ENCODE peak calls at places on chromosome 19, in ten cellular contexts. H is heart left ventricle, J is mammary epithelial cell, W is AG04450, Q is ovary, R is uterus, Y is sigmoid colon, X is WERI-Rb-1, S is neural progenitor cell, D is brain microvascular endothelial cell. I is an unnamed sample.

GRCh38 chr19:13926715-13927114 is 11.5 kb downstream of the PODNL1 start:
- DNase-seq in H (no peak), J (no peak), W (no peak), Q (no peak), R (no peak), Y (no peak), X (no peak), S (no peak), D (no peak), I (no peak)

GRCh38 chr19:541699-542098 is 2.2 kb upstream of the GZMM start:
- DNase-seq in H (no peak), J (no peak), W (no peak), Q (no peak), R (no peak), Y (no peak), X (no peak), S (no peak), D (no peak), I (no peak)

GRCh38 chr19:14375582-14376291 is 5.5 kb upstream of the ADGRE5 start:
- DNase-seq in H (peak; percentile 80), J (no peak), W (no peak), Q (no peak), R (peak; percentile 68), Y (peak; percentile 83), X (no peak), S (no peak), D (no peak), I (no peak)

GRCh38 chr19:4980838-4981680 is 12.1 kb downstream of the KDM4B start:
- DNase-seq in H (no peak), J (no peak), W (no peak), Q (no peak), R (no peak), Y (no peak), X (no peak), S (peak; percentile 36), D (no peak), I (no peak)

GRCh38 chr19:4962085-4962619 is 6.8 kb upstream of the KDM4B start:
- DNase-seq in H (no peak), J (no peak), W (no peak), Q (no peak), R (no peak), Y (no peak), X (no peak), S (no peak), D (no peak), I (no peak)

GRCh38 chr19:14381689-14382474 is 638 bp downstream of the ADGRE5 start:
- DNase-seq in H (peak; percentile 64), J (peak; percentile 58), W (no peak), Q (no peak), R (peak; percentile 47), Y (peak; percentile 77), X (no peak), S (no peak), D (peak; percentile 52), I (peak; percentile 46)

GRCh38 chr19:11405846-11406643 is 13.1 kb downstream of the RGL3 start:
- DNase-seq in H (no peak), J (peak; percentile 24), W (no peak), Q (peak; percentile 49), R (no peak), Y (no peak), X (no peak), S (peak; percentile 46), D (no peak), I (no peak)

GRCh38 chr19:6228523-6229215 is 51.1 kb downstream of the MLLT1 start:
- DNase-seq in H (no peak), J (no peak), W (no peak), Q (peak; percentile 35), R (peak; percentile 31), Y (no peak), X (no peak), S (peak; percentile 63), D (no peak), I (no peak)

GRCh38 chr19:47891923-47892666 is 6.0 kb upstream of the SULT2A1 start:
- DNase-seq in H (no peak), J (no peak), W (no peak), Q (no peak), R (no peak), Y (peak; percentile 5), X (no peak), S (peak; percentile 77), D (peak; percentile 7), I (no peak)

GRCh38 chr19:4815426-4816387 is 15.8 kb downstream of the TICAM1 start:
- DNase-seq in H (peak; percentile 93), J (peak; percentile 75), W (peak; percentile 74), Q (peak; percentile 87), R (peak; percentile 84), Y (peak; percentile 95), X (peak; percentile 91), S (peak; percentile 94), D (peak; percentile 92), I (peak; percentile 98)

GRCh38 chr19:31278555-31279435 is 70.4 kb downstream of the TSHZ3 start:
- DNase-seq in H (no peak), J (no peak), W (no peak), Q (peak; percentile 25), R (no peak), Y (peak; percentile 34), X (no peak), S (no peak), D (no peak), I (no peak)

GRCh38 chr19:20273376-20273775 is 106.4 kb downstream of the ZNF486 start:
- DNase-seq in H (no peak), J (no peak), W (no peak), Q (no peak), R (no peak), Y (no peak), X (no peak), S (no peak), D (no peak), I (no peak)

GRCh38 chr19:20279516-20279915 is 112.5 kb downstream of the ZNF486 start:
- DNase-seq in H (no peak), J (no peak), W (no peak), Q (no peak), R (no peak), Y (no peak), X (no peak), S (no peak), D (no peak), I (no peak)

GRCh38 chr19:20276011-20276738 is 109.2 kb downstream of the ZNF486 start:
- DNase-seq in H (no peak), J (no peak), W (no peak), Q (no peak), R (no peak), Y (no peak), X (peak; percentile 57), S (no peak), D (no peak), I (no peak)

GRCh38 chr19:20273951-20274578 is 107.1 kb downstream of the ZNF486 start:
- DNase-seq in H (no peak), J (no peak), W (no peak), Q (no peak), R (no peak), Y (no peak), X (no peak), S (no peak), D (no peak), I (no peak)

DNA sequence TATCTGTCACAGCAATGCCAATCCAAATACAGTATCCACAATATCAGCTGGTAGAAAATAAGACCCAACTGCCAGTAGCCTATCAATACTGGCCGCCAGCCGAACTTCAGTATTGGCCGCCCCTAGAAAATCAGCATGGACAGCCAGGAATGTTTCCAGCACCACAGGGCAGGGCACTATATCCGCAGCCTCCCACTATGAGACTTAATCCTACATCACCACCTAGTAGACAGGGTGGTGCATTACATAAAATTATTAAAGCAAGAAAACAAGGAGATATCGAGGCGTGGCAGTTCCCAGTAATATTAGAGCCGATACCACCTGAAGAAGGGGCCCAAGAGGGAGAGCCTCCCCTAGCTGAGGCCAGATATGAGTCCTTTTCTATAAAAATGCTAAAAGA is 111.3 kb downstream of the ZNF486 start:
- DNase-seq in H (peak; percentile 25), J (no peak), W (no peak), Q (no peak), R (no peak), Y (no peak), X (no peak), S (peak; percentile 60), D (peak; percentile 9), I (no peak)
- TF ChIP-seq CTCF in H (no peak), J (no peak), W (no peak), Q (no peak), R (peak; percentile 63), Y (peak; percentile 48), X (no peak), S (peak; percentile 61), D (no peak), I (no peak)

GRCh38 chr19:44692379-44692721 is 6.6 kb upstream of the CEACAM16 start:
- DNase-seq in H (no peak), J (no peak), W (no peak), Q (no peak), R (no peak), Y (no peak), X (no peak), S (no peak), D (no peak), I (no peak)
- H3K27ac ChIP-seq in H (no peak overlapping the region), J (peak overlapping the region; percentile 20), W (no peak overlapping the region), Q (no peak overlapping the region), R (no peak overlapping the region), Y (no peak overlapping the region), X (no peak overlapping the region), S (no peak overlapping the region), D (peak overlapping the region; percentile 83), I (peak overlapping the region; percentile 82)

GRCh38 chr19:58516964-58517833 is 2.4 kb downstream of the ZBTB45 start:
- DNase-seq in H (no peak), J (no peak), W (no peak), Q (no peak), R (no peak), Y (no peak), X (no peak), S (no peak), D (no peak), I (no peak)
- TF ChIP-seq CTCF in H (no peak), J (no peak), W (no peak), Q (no peak), R (no peak), Y (no peak), X (peak; percentile 36), S (peak; percentile 34), D (no peak), I (no peak)

GRCh38 chr19:1845642-1846041 is 2.6 kb downstream of the REXO1 start:
- DNase-seq in H (no peak), J (no peak), W (no peak), Q (no peak), R (no peak), Y (no peak), X (no peak), S (no peak), D (no peak), I (no peak)

GRCh38 chr19:1847684-1848398 is 442 bp downstream of the REXO1 start:
- DNase-seq in H (no peak), J (peak; percentile 54), W (no peak), Q (no peak), R (peak; percentile 18), Y (no peak), X (no peak), S (peak; percentile 72), D (peak; percentile 56), I (no peak)

GRCh38 chr19:1848399-1849131 is at the start of gene REXO1:
- DNase-seq in H (peak; percentile 96), J (peak; percentile 94), W (peak; percentile 81), Q (peak; percentile 98), R (peak; percentile 96), Y (peak; percentile 96), X (peak; percentile 96), S (peak; percentile 95), D (peak; percentile 92), I (peak; percentile 83)

GRCh38 chr19:1846517-1847205 is 1.6 kb downstream of the REXO1 start:
- DNase-seq in H (no peak), J (no peak), W (no peak), Q (no peak), R (no peak), Y (no peak), X (no peak), S (no peak), D (no peak), I (no peak)

GRCh38 chr19:1847348-1847683 is 967 bp downstream of the REXO1 start:
- DNase-seq in H (no peak), J (no peak), W (no peak), Q (no peak), R (no peak), Y (no peak), X (no peak), S (no peak), D (peak; percentile 17), I (no peak)
- H3K27ac ChIP-seq in H (no peak overlapping the region), J (peak overlapping the region; percentile 92), W (peak overlapping the region; percentile 75), Q (peak overlapping the region; percentile 100), R (peak overlapping the region; percentile 99), Y (peak overlapping the region; percentile 98), X (peak overlapping the region; percentile 100), S (no peak overlapping the region), D (peak overlapping the region; percentile 100), I (peak overlapping the region; percentile 98)